ENCODE peak calls at places on chromosomes 16 and 17, in ten cellular contexts. One of them, this sample, is unnamed.

GRCh38 chr17:68738044-68738443 is 136.9 kb upstream of the FAM20A start:
- DNase-seq in mammary epithelial cell: no peak
- DNase-seq in A549: no peak
- DNase-seq in CD8-positive, alpha-beta T cell: no peak
- DNase-seq in heart left ventricle: no peak
- DNase-seq in transverse colon: no peak
- DNase-seq in colonic mucosa: no peak
- DNase-seq in fibroblast of lung: no peak
- DNase-seq in lung: no peak
- DNase-seq in left lung: no peak
- DNase-seq in this sample: no peak

GRCh38 chr17:77688369-77688768 is 270.1 kb upstream of the TNRC6C start:
- DNase-seq in lung: no peak
- DNase-seq in left lung: no peak
- DNase-seq in mammary epithelial cell: no peak
- DNase-seq in transverse colon: no peak
- DNase-seq in A549: no peak
- DNase-seq in heart left ventricle: no peak
- DNase-seq in fibroblast of lung: no peak
- DNase-seq in CD8-positive, alpha-beta T cell: no peak
- DNase-seq in colonic mucosa: no peak
- DNase-seq in this sample: no peak

GRCh38 chr16:69109486-69110270 is 4.2 kb downstream of the HAS3 start:
- DNase-seq in CD8-positive, alpha-beta T cell: no peak
- DNase-seq in lung: no peak
- DNase-seq in transverse colon: no peak
- DNase-seq in colonic mucosa: no peak
- DNase-seq in heart left ventricle: no peak
- DNase-seq in fibroblast of lung: no peak
- DNase-seq in mammary epithelial cell: no peak
- DNase-seq in left lung: peak; percentile 80
- DNase-seq in A549: no peak
- DNase-seq in this sample: no peak

GRCh38 chr17:74871329-74872076 is 1.3 kb downstream of the FDXR start:
- DNase-seq in left lung: no peak
- DNase-seq in mammary epithelial cell: no peak
- DNase-seq in fibroblast of lung: no peak
- DNase-seq in CD8-positive, alpha-beta T cell: no peak
- DNase-seq in lung: no peak
- DNase-seq in heart left ventricle: no peak
- DNase-seq in transverse colon: no peak
- DNase-seq in colonic mucosa: no peak
- DNase-seq in A549: no peak
- DNase-seq in this sample: no peak

GRCh38 chr16:46733319-46733830 is 14.8 kb downstream of the MYLK3 start:
- DNase-seq in CD8-positive, alpha-beta T cell: no peak
- DNase-seq in heart left ventricle: no peak
- DNase-seq in transverse colon: no peak
- DNase-seq in fibroblast of lung: no peak
- DNase-seq in colonic mucosa: no peak
- DNase-seq in lung: no peak
- DNase-seq in A549: no peak
- DNase-seq in mammary epithelial cell: no peak
- DNase-seq in left lung: no peak
- DNase-seq in this sample: no peak

GRCh38 chr17:27649929-27650328 is 18.9 kb downstream of the LGALS9 start:
- DNase-seq in heart left ventricle: no peak
- DNase-seq in A549: no peak
- DNase-seq in left lung: no peak
- DNase-seq in fibroblast of lung: no peak
- DNase-seq in colonic mucosa: no peak
- DNase-seq in CD8-positive, alpha-beta T cell: no peak
- DNase-seq in lung: no peak
- DNase-seq in mammary epithelial cell: no peak
- DNase-seq in transverse colon: no peak
- DNase-seq in this sample: peak; percentile 30

GRCh38 chr16:46801428-46802049 is 29.4 kb downstream of the C16orf87 start:
- DNase-seq in left lung: no peak
- DNase-seq in heart left ventricle: no peak
- DNase-seq in lung: no peak
- DNase-seq in fibroblast of lung: no peak
- DNase-seq in mammary epithelial cell: no peak
- DNase-seq in colonic mucosa: no peak
- DNase-seq in CD8-positive, alpha-beta T cell: no peak
- DNase-seq in transverse colon: no peak
- DNase-seq in A549: peak; percentile 38
- DNase-seq in this sample: no peak

GRCh38 chr17:39132192-39132600 is 19.2 kb downstream of the PLXDC1 start:
- DNase-seq in lung: no peak
- DNase-seq in left lung: no peak
- DNase-seq in fibroblast of lung: peak; percentile 72
- DNase-seq in mammary epithelial cell: peak; percentile 33
- DNase-seq in heart left ventricle: no peak
- DNase-seq in CD8-positive, alpha-beta T cell: no peak
- DNase-seq in colonic mucosa: no peak
- DNase-seq in A549: no peak
- DNase-seq in transverse colon: no peak
- DNase-seq in this sample: no peak

GRCh38 chr16:780296-780695 is 7.9 kb downstream of the RPUSD1 start:
- DNase-seq in left lung: no peak
- DNase-seq in mammary epithelial cell: no peak
- DNase-seq in A549: no peak
- DNase-seq in fibroblast of lung: no peak
- DNase-seq in CD8-positive, alpha-beta T cell: no peak
- DNase-seq in heart left ventricle: no peak
- DNase-seq in transverse colon: no peak
- DNase-seq in colonic mucosa: no peak
- DNase-seq in lung: no peak
- DNase-seq in this sample: no peak

GRCh38 chr17:60354223-60354622 is 37.7 kb downstream of the USP32 start:
- DNase-seq in transverse colon: no peak
- DNase-seq in fibroblast of lung: peak; percentile 80
- DNase-seq in heart left ventricle: no peak
- DNase-seq in CD8-positive, alpha-beta T cell: no peak
- DNase-seq in mammary epithelial cell: peak; percentile 68
- DNase-seq in colonic mucosa: no peak
- DNase-seq in A549: no peak
- DNase-seq in left lung: no peak
- DNase-seq in lung: no peak
- DNase-seq in this sample: no peak

GRCh38 chr17:38601539-38602351 is 4.0 kb downstream of the SRCIN1 start:
- DNase-seq in colonic mucosa: peak; percentile 86
- DNase-seq in CD8-positive, alpha-beta T cell: no peak
- DNase-seq in left lung: no peak
- DNase-seq in heart left ventricle: no peak
- DNase-seq in A549: peak; percentile 47
- DNase-seq in transverse colon: peak; percentile 82
- DNase-seq in lung: no peak
- DNase-seq in mammary epithelial cell: no peak
- DNase-seq in fibroblast of lung: no peak
- DNase-seq in this sample: no peak

GRCh38 chr17:33028061-33028460 is 36.4 kb downstream of the SPACA3 start:
- DNase-seq in transverse colon: no peak
- DNase-seq in fibroblast of lung: no peak
- DNase-seq in A549: no peak
- DNase-seq in colonic mucosa: no peak
- DNase-seq in left lung: no peak
- DNase-seq in lung: no peak
- DNase-seq in CD8-positive, alpha-beta T cell: no peak
- DNase-seq in heart left ventricle: no peak
- DNase-seq in mammary epithelial cell: no peak
- DNase-seq in this sample: no peak

GRCh38 chr17:1452836-1453235 is 3.2 kb downstream of the CRK start:
- DNase-seq in colonic mucosa: no peak
- DNase-seq in fibroblast of lung: no peak
- DNase-seq in mammary epithelial cell: no peak
- DNase-seq in heart left ventricle: no peak
- DNase-seq in lung: no peak
- DNase-seq in A549: no peak
- DNase-seq in left lung: peak; percentile 6
- DNase-seq in transverse colon: no peak
- DNase-seq in CD8-positive, alpha-beta T cell: no peak
- DNase-seq in this sample: no peak

GRCh38 chr16:87051526-87052320 is 265.5 kb downstream of the C16orf95 start:
- DNase-seq in lung: no peak
- DNase-seq in colonic mucosa: no peak
- DNase-seq in heart left ventricle: no peak
- DNase-seq in A549: no peak
- DNase-seq in mammary epithelial cell: no peak
- DNase-seq in fibroblast of lung: no peak
- DNase-seq in left lung: no peak
- DNase-seq in CD8-positive, alpha-beta T cell: no peak
- DNase-seq in transverse colon: no peak
- DNase-seq in this sample: no peak

GRCh38 chr16:87052506-87052905 is 264.7 kb downstream of the C16orf95 start:
- DNase-seq in colonic mucosa: no peak
- DNase-seq in left lung: no peak
- DNase-seq in CD8-positive, alpha-beta T cell: no peak
- DNase-seq in transverse colon: no peak
- DNase-seq in heart left ventricle: no peak
- DNase-seq in lung: no peak
- DNase-seq in fibroblast of lung: peak; percentile 77
- DNase-seq in mammary epithelial cell: no peak
- DNase-seq in A549: no peak
- DNase-seq in this sample: no peak

GRCh38 chr16:87054154-87054553 is 263.0 kb downstream of the C16orf95 start:
- DNase-seq in left lung: no peak
- DNase-seq in mammary epithelial cell: no peak
- DNase-seq in CD8-positive, alpha-beta T cell: no peak
- DNase-seq in transverse colon: no peak
- DNase-seq in heart left ventricle: no peak
- DNase-seq in lung: no peak
- DNase-seq in colonic mucosa: no peak
- DNase-seq in fibroblast of lung: no peak
- DNase-seq in A549: no peak
- DNase-seq in this sample: no peak

GRCh38 chr16:87054856-87055255 is 262.3 kb downstream of the C16orf95 start:
- DNase-seq in colonic mucosa: no peak
- DNase-seq in A549: no peak
- DNase-seq in CD8-positive, alpha-beta T cell: no peak
- DNase-seq in transverse colon: no peak
- DNase-seq in mammary epithelial cell: no peak
- DNase-seq in fibroblast of lung: no peak
- DNase-seq in heart left ventricle: no peak
- DNase-seq in left lung: no peak
- DNase-seq in lung: no peak
- DNase-seq in this sample: no peak

GRCh38 chr16:87053016-87053982 is 263.9 kb downstream of the C16orf95 start:
- DNase-seq in fibroblast of lung: no peak
- DNase-seq in colonic mucosa: no peak
- DNase-seq in lung: no peak
- DNase-seq in transverse colon: no peak
- DNase-seq in A549: no peak
- DNase-seq in mammary epithelial cell: no peak
- DNase-seq in heart left ventricle: no peak
- DNase-seq in CD8-positive, alpha-beta T cell: no peak
- DNase-seq in left lung: no peak
- DNase-seq in this sample: no peak
- H3K4me3 ChIP-seq in fibroblast of lung: no peak overlapping the region
- H3K4me3 ChIP-seq in colonic mucosa: no peak overlapping the region
- H3K4me3 ChIP-seq in lung: no peak overlapping the region
- H3K4me3 ChIP-seq in transverse colon: no peak overlapping the region
- H3K4me3 ChIP-seq in A549: no peak overlapping the region
- H3K4me3 ChIP-seq in mammary epithelial cell: no peak overlapping the region
- H3K4me3 ChIP-seq in heart left ventricle: no peak overlapping the region
- H3K4me3 ChIP-seq in CD8-positive, alpha-beta T cell: no peak overlapping the region
- H3K4me3 ChIP-seq in left lung: no peak overlapping the region
- H3K4me3 ChIP-seq in this sample: no peak overlapping the region

GRCh38 chr16:71262391-71262790 is 26.8 kb downstream of the CMTR2 start:
- DNase-seq in lung: no peak
- DNase-seq in A549: no peak
- DNase-seq in colonic mucosa: no peak
- DNase-seq in fibroblast of lung: no peak
- DNase-seq in left lung: no peak
- DNase-seq in heart left ventricle: no peak
- DNase-seq in CD8-positive, alpha-beta T cell: no peak
- DNase-seq in transverse colon: no peak
- DNase-seq in mammary epithelial cell: no peak
- DNase-seq in this sample: no peak
- TF ChIP-seq CTCF in lung: no peak
- TF ChIP-seq CTCF in A549: no peak
- TF ChIP-seq CTCF in colonic mucosa: no peak
- TF ChIP-seq CTCF in fibroblast of lung: no peak
- TF ChIP-seq CTCF in left lung: no peak
- TF ChIP-seq CTCF in heart left ventricle: no peak
- TF ChIP-seq CTCF in CD8-positive, alpha-beta T cell: no peak
- TF ChIP-seq CTCF in transverse colon: no peak
- TF ChIP-seq CTCF in mammary epithelial cell: no peak
- TF ChIP-seq CTCF in this sample: no peak

GRCh38 chr17:4233668-4234258 is 30.0 kb downstream of the ANKFY1 start:
- DNase-seq in transverse colon: peak; percentile 42
- DNase-seq in mammary epithelial cell: no peak
- DNase-seq in left lung: no peak
- DNase-seq in A549: no peak
- DNase-seq in CD8-positive, alpha-beta T cell: no peak
- DNase-seq in fibroblast of lung: no peak
- DNase-seq in lung: no peak
- DNase-seq in heart left ventricle: no peak
- DNase-seq in colonic mucosa: peak; percentile 29
- DNase-seq in this sample: peak; percentile 20

GRCh38 chr17:4236456-4236855 is 27.3 kb downstream of the ANKFY1 start:
- DNase-seq in colonic mucosa: no peak
- DNase-seq in CD8-positive, alpha-beta T cell: no peak
- DNase-seq in A549: no peak
- DNase-seq in heart left ventricle: no peak
- DNase-seq in transverse colon: no peak
- DNase-seq in fibroblast of lung: no peak
- DNase-seq in mammary epithelial cell: no peak
- DNase-seq in left lung: no peak
- DNase-seq in lung: no peak
- DNase-seq in this sample: no peak

GRCh38 chr17:4232168-4232813 is 31.5 kb downstream of the ANKFY1 start:
- DNase-seq in mammary epithelial cell: peak; percentile 74
- DNase-seq in colonic mucosa: no peak
- DNase-seq in transverse colon: no peak
- DNase-seq in left lung: no peak
- DNase-seq in CD8-positive, alpha-beta T cell: no peak
- DNase-seq in fibroblast of lung: peak; percentile 78
- DNase-seq in heart left ventricle: no peak
- DNase-seq in A549: no peak
- DNase-seq in lung: no peak
- DNase-seq in this sample: peak; percentile 52

GRCh38 chr17:4234406-4234805 is 29.4 kb downstream of the ANKFY1 start:
- DNase-seq in heart left ventricle: no peak
- DNase-seq in fibroblast of lung: peak; percentile 79
- DNase-seq in lung: no peak
- DNase-seq in colonic mucosa: no peak
- DNase-seq in transverse colon: no peak
- DNase-seq in CD8-positive, alpha-beta T cell: no peak
- DNase-seq in left lung: no peak
- DNase-seq in A549: no peak
- DNase-seq in mammary epithelial cell: no peak
- DNase-seq in this sample: no peak

GRCh38 chr17:4235372-4236279 is 28.2 kb downstream of the ANKFY1 start:
- DNase-seq in CD8-positive, alpha-beta T cell: no peak
- DNase-seq in colonic mucosa: no peak
- DNase-seq in heart left ventricle: no peak
- DNase-seq in left lung: no peak
- DNase-seq in transverse colon: no peak
- DNase-seq in A549: no peak
- DNase-seq in mammary epithelial cell: no peak
- DNase-seq in lung: no peak
- DNase-seq in fibroblast of lung: peak; percentile 53
- DNase-seq in this sample: no peak
- H3K4me1 ChIP-seq in CD8-positive, alpha-beta T cell: peaks cover 17% of the 10 kb centered on the region
- H3K4me1 ChIP-seq in colonic mucosa: no peaks in the 10 kb centered on the region
- H3K4me1 ChIP-seq in heart left ventricle: no peaks in the 10 kb centered on the region
- H3K4me1 ChIP-seq in left lung: peaks cover 5% of the 10 kb centered on the region
- H3K4me1 ChIP-seq in transverse colon: peaks cover 19% of the 10 kb centered on the region
- H3K4me1 ChIP-seq in A549: peaks cover 8% of the 10 kb centered on the region
- H3K4me1 ChIP-seq in mammary epithelial cell: peaks cover 24% of the 10 kb centered on the region
- H3K4me1 ChIP-seq in lung: peaks cover 11% of the 10 kb centered on the region
- H3K4me1 ChIP-seq in fibroblast of lung: peaks cover 18% of the 10 kb centered on the region
- H3K4me1 ChIP-seq in this sample: peaks cover 1% of the 10 kb centered on the region

GRCh38 chr17:50919321-50920040 is 53.3 kb upstream of the TOB1 start:
- DNase-seq in transverse colon: peak; percentile 94
- DNase-seq in A549: peak; percentile 99
- DNase-seq in CD8-positive, alpha-beta T cell: peak; percentile 90
- DNase-seq in left lung: peak; percentile 93
- DNase-seq in colonic mucosa: peak; percentile 97
- DNase-seq in mammary epithelial cell: peak; percentile 91
- DNase-seq in lung: peak; percentile 83
- DNase-seq in fibroblast of lung: peak; percentile 89
- DNase-seq in heart left ventricle: peak; percentile 92
- DNase-seq in this sample: peak; percentile 96
- H3K4me3 ChIP-seq in transverse colon: no peak overlapping the region
- H3K4me3 ChIP-seq in A549: no peak overlapping the region
- H3K4me3 ChIP-seq in CD8-positive, alpha-beta T cell: peak overlapping the region; percentile 17
- H3K4me3 ChIP-seq in left lung: no peak overlapping the region
- H3K4me3 ChIP-seq in colonic mucosa: no peak overlapping the region
- H3K4me3 ChIP-seq in mammary epithelial cell: no peak overlapping the region
- H3K4me3 ChIP-seq in lung: no peak overlapping the region
- H3K4me3 ChIP-seq in fibroblast of lung: no peak overlapping the region
- H3K4me3 ChIP-seq in heart left ventricle: no peak overlapping the region
- H3K4me3 ChIP-seq in this sample: no peak overlapping the region

This sample was measured in prostate gland.